ENCODE peak calls at places on chromosomes 6 and 20, in four cellular contexts. One of them, this sample, is unnamed.

GRCh38 chr20:60446273-60447111 is 488.3 kb downstream of the CDH26 start:
- DNase-seq in IMR-90: no peak
- DNase-seq in keratinocyte: no peak
- DNase-seq in K562: no peak
- DNase-seq in this sample: no peak

GRCh38 chr6:155530219-155530834 is 74.7 kb upstream of the NOX3 start:
- DNase-seq in IMR-90: peak; percentile 60
- DNase-seq in keratinocyte: no peak
- DNase-seq in K562: no peak
- DNase-seq in this sample: peak; percentile 77

GRCh38 chr6:11622156-11622555 is 84.6 kb downstream of the TMEM170B start:
- DNase-seq in IMR-90: no peak
- DNase-seq in keratinocyte: no peak
- DNase-seq in K562: no peak
- DNase-seq in this sample: no peak

GRCh38 chr6:39298061-39298460 is 16.2 kb downstream of the KCNK17 start:
- DNase-seq in IMR-90: no peak
- DNase-seq in keratinocyte: no peak
- DNase-seq in K562: no peak
- DNase-seq in this sample: no peak

GRCh38 chr6:27124252-27124657 is 123.2 kb upstream of the PRSS16 start:
- DNase-seq in IMR-90: no peak
- DNase-seq in keratinocyte: no peak
- DNase-seq in K562: no peak
- DNase-seq in this sample: no peak

GRCh38 chr6:11392778-11393507 is 144.6 kb upstream of the TMEM170B start:
- DNase-seq in IMR-90: no peak
- DNase-seq in keratinocyte: no peak
- DNase-seq in K562: no peak
- DNase-seq in this sample: peak; percentile 43

GRCh38 chr6:118667988-118668387 is 16.6 kb upstream of the CEP85L start:
- DNase-seq in IMR-90: peak; percentile 29
- DNase-seq in keratinocyte: no peak
- DNase-seq in K562: no peak
- DNase-seq in this sample: no peak

GRCh38 chr6:37285861-37286311 is 27.9 kb upstream of the TMEM217 start:
- DNase-seq in IMR-90: no peak
- DNase-seq in keratinocyte: no peak
- DNase-seq in K562: no peak
- DNase-seq in this sample: no peak

GRCh38 chr20:5168582-5169396 is 42.0 kb downstream of the CDS2 start:
- DNase-seq in IMR-90: peak; percentile 38
- DNase-seq in keratinocyte: no peak
- DNase-seq in K562: no peak
- DNase-seq in this sample: peak; percentile 72

GRCh38 chr6:1222426-1223311 is 89.2 kb upstream of the FOXQ1 start:
- DNase-seq in IMR-90: no peak
- DNase-seq in keratinocyte: no peak
- DNase-seq in K562: no peak
- DNase-seq in this sample: no peak

GRCh38 chr6:111715321-111715720 is 109.6 kb upstream of the TRAF3IP2 start:
- DNase-seq in IMR-90: no peak
- DNase-seq in keratinocyte: no peak
- DNase-seq in K562: no peak
- DNase-seq in this sample: no peak

GRCh38 chr6:75412937-75413662 is 80.5 kb downstream of the FILIP1 start:
- DNase-seq in IMR-90: peak; percentile 95
- DNase-seq in keratinocyte: no peak
- DNase-seq in K562: no peak
- DNase-seq in this sample: peak; percentile 78

GRCh38 chr6:163738304-163738703 is 323.8 kb downstream of the QKI start:
- DNase-seq in IMR-90: no peak
- DNase-seq in keratinocyte: no peak
- DNase-seq in K562: no peak
- DNase-seq in this sample: no peak
- H3K9me3 ChIP-seq in IMR-90: no peaks in the 10 kb centered on the region
- H3K9me3 ChIP-seq in keratinocyte: no peaks in the 10 kb centered on the region
- H3K9me3 ChIP-seq in K562: no peaks in the 10 kb centered on the region
- H3K9me3 ChIP-seq in this sample: no peaks in the 10 kb centered on the region

DNA sequence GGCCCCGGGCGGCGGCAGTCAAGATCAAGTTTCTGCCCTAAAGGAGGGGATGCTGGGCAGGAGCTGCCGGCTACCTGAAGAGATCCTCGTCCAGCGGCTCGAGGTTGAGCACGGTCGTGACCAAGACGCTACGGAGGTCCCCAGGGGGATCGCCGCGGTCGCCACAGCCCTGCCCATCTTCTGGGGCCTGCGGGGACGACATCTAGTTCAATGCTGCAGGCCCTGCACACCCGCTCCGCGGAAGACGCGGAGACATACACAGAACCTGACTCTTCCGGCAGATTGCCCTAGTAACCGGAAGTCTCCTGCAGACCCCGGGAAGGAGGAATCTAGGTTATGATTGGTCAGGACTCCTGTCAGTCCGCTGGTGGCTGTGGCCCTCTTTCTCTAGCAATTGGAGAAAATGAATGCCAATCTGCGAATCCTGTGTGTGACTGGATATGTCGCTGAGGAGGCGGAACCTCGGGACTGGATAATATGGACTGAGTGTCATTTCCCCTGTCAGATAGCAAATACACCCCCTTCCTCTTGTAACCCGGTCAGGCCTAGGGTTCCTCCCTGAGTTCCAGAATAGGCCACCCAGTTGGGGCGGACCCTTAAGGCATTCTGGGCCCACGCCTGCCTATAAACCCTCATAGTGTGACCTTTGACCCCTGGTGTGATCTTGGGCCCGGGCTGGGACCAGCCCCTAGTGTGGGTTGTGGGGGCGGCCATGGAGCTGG is at the start of the genes ACOT8 and ZSWIM3:
- DNase-seq in IMR-90: peak; percentile 100
- DNase-seq in keratinocyte: peak; percentile 92
- DNase-seq in K562: peak; percentile 99
- DNase-seq in this sample: peak; percentile 99
- H3K9me1 ChIP-seq in IMR-90: peaks cover 8% of the 10 kb centered on the region
- H3K9me1 ChIP-seq in keratinocyte: no peaks in the 10 kb centered on the region
- H3K9me1 ChIP-seq in K562: no peaks in the 10 kb centered on the region
- H3K9me1 ChIP-seq in this sample: no peaks in the 10 kb centered on the region

DNA sequence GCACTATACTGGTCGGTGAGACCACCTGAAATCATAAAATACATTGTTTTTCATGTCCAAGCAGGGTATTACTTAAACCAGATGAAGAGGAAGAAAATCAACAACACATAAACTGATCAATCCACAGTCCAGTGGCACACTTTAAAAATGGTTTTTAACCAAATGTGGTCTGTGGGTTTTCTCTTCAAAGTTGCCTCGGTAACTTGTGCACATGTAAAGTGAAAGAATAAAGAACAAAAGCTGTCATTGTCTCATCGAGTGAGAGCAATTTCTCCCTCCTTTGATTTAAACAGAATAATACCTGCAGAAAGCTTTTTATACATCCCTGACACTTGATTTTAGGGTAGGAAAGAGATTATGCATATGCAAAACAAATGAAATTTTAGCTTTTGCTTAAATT is 3.7 kb downstream of the FLRT3 start:
- DNase-seq in IMR-90: no peak
- DNase-seq in keratinocyte: no peak
- DNase-seq in K562: no peak
- DNase-seq in this sample: no peak
- H3K27ac ChIP-seq in IMR-90: no peak overlapping the region
- H3K27ac ChIP-seq in keratinocyte: peak overlapping the region; percentile 95
- H3K27ac ChIP-seq in K562: no peak overlapping the region
- H3K27ac ChIP-seq in this sample: no peak overlapping the region

GRCh38 chr6:107941627-107942026 is 16.4 kb downstream of the SEC63 start:
- DNase-seq in IMR-90: no peak
- DNase-seq in keratinocyte: no peak
- DNase-seq in K562: peak; percentile 22
- DNase-seq in this sample: no peak

GRCh38 chr6:107942164-107942563 is 15.8 kb downstream of the SEC63 start:
- DNase-seq in IMR-90: no peak
- DNase-seq in keratinocyte: no peak
- DNase-seq in K562: no peak
- DNase-seq in this sample: no peak

GRCh38 chr6:107936162-107936909 is 21.7 kb downstream of the SEC63 start:
- DNase-seq in IMR-90: no peak
- DNase-seq in keratinocyte: no peak
- DNase-seq in K562: no peak
- DNase-seq in this sample: peak; percentile 16

GRCh38 chr6:107943626-107944439 is 14.2 kb downstream of the SEC63 start:
- DNase-seq in IMR-90: no peak
- DNase-seq in keratinocyte: no peak
- DNase-seq in K562: no peak
- DNase-seq in this sample: no peak

DNA sequence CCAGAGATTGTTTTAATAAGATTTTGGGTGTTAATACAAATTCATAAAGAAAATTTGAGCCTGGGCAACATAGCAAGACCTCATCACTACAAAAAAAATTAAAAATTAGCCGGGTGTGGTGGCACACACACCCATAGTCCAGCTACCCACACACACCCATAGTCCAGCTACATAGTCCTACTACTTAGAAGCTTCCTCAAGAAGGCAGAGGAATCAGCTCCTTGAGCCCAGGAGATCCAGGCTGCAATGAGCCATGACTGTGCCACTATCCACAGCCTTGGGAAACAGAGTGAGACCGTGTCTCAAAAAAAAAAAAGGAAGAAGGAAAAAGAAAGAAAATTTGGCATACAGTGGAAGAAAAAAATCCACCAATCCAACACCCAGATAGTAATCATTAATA is 16.8 kb downstream of the SEC63 start:
- DNase-seq in IMR-90: no peak
- DNase-seq in keratinocyte: no peak
- DNase-seq in K562: no peak
- DNase-seq in this sample: no peak
- H3K9me3 ChIP-seq in IMR-90: no peaks in the 10 kb centered on the region
- H3K9me3 ChIP-seq in keratinocyte: no peaks in the 10 kb centered on the region
- H3K9me3 ChIP-seq in K562: no peaks in the 10 kb centered on the region
- H3K9me3 ChIP-seq in this sample: no peaks in the 10 kb centered on the region

DNA sequence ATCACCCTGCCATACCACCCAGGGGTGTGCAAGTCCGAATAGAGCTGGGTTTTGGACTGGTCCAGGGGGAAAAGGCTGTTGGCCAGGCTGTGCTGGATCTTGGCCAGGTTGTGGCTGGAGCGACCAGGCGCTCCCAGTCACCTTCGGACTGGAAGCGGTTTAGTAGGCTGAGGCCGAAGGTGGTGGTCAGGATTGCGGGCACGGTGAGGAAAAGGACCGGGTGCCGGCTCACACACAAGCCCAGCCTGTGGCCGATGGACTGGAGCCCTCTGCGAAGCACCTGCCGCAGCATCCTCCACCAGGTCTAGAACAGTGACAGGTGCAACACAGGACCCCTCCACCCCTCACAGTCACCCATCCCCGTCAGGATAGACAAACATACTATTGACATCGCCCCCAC is 590.6 kb upstream of the PTCHD4 start:
- DNase-seq in IMR-90: no peak
- DNase-seq in keratinocyte: no peak
- DNase-seq in K562: no peak
- DNase-seq in this sample: no peak
- H3K9me1 ChIP-seq in IMR-90: no peaks in the 10 kb centered on the region
- H3K9me1 ChIP-seq in keratinocyte: no peaks in the 10 kb centered on the region
- H3K9me1 ChIP-seq in K562: no peaks in the 10 kb centered on the region
- H3K9me1 ChIP-seq in this sample: no peaks in the 10 kb centered on the region